ENCODE peak calls at places on chromosome 13, in four cellular contexts. A is mammary epithelial cell, D is neural progenitor cell, H is A673. V is an unnamed sample.

GRCh38 chr13:51833980-51834379 is 11.0 kb downstream of the TMEM272 start:
- DNase-seq in A (no peak), D (no peak), H (no peak), V (no peak)

GRCh38 chr13:42275098-42275471 is 3.1 kb downstream of the AKAP11 start:
- DNase-seq in A (no peak), D (no peak), H (no peak), V (no peak)

GRCh38 chr13:43132228-43132627 is 108.8 kb downstream of the DNAJC15 start:
- DNase-seq in A (peak; percentile 66), D (peak; percentile 74), H (peak; percentile 34), V (peak; percentile 54)

GRCh38 chr13:106205871-106206270 is 329.6 kb downstream of the EFNB2 start:
- DNase-seq in A (no peak), D (no peak), H (no peak), V (no peak)

GRCh38 chr13:99691552-99691951 is 190.3 kb downstream of the TM9SF2 start:
- DNase-seq in A (no peak), D (no peak), H (no peak), V (no peak)

GRCh38 chr13:21984156-21984555 is 313.3 kb downstream of the FGF9 start:
- DNase-seq in A (no peak), D (no peak), H (no peak), V (no peak)

GRCh38 chr13:37755349-37755748 is 114.2 kb downstream of the TRPC4 start:
- DNase-seq in A (no peak), D (no peak), H (no peak), V (no peak)

GRCh38 chr13:76380436-76381065 is 505.7 kb downstream of the KCTD12 start:
- DNase-seq in A (peak; percentile 32), D (no peak), H (no peak), V (peak; percentile 3)

GRCh38 chr13:75639426-75639825 is 3.3 kb downstream of the LMO7 start:
- DNase-seq in A (no peak), D (no peak), H (no peak), V (no peak)

GRCh38 chr13:89375839-89376238 is 1704.7 kb downstream of the SLITRK5 start:
- DNase-seq in A (peak; percentile 32), D (no peak), H (peak; percentile 35), V (peak; percentile 92)

GRCh38 chr13:71685072-71685471 is 181.9 kb downstream of the DACH1 start:
- DNase-seq in A (no peak), D (peak; percentile 65), H (no peak), V (no peak)

GRCh38 chr13:113860051-113860471 is 3.8 kb downstream of the GAS6 start:
- DNase-seq in A (no peak), D (no peak), H (no peak), V (no peak)

GRCh38 chr13:102394158-102395053 is 7.4 kb downstream of the FGF14 start:
- DNase-seq in A (peak; percentile 48), D (peak; percentile 98), H (peak; percentile 97), V (peak; percentile 95)

GRCh38 chr13:107803822-107804495 is 411.4 kb downstream of the LIG4 start:
- DNase-seq in A (no peak), D (no peak), H (no peak), V (no peak)

GRCh38 chr13:60230593-60230992 is 66.9 kb upstream of the DIAPH3 start:
- DNase-seq in A (no peak), D (no peak), H (no peak), V (peak; percentile 9)

GRCh38 chr13:108980237-108980636 is 350.8 kb downstream of the MYO16 start:
- DNase-seq in A (no peak), D (no peak), H (no peak), V (peak; percentile 37)

GRCh38 chr13:109072505-109072904 is 443.1 kb downstream of the MYO16 start:
- DNase-seq in A (no peak), D (no peak), H (no peak), V (no peak)

GRCh38 chr13:73938375-73939070 is 195.7 kb downstream of the KLF12 start:
- DNase-seq in A (peak; percentile 78), D (no peak), H (peak; percentile 74), V (peak; percentile 84)

GRCh38 chr13:36475468-36475867 is 43.2 kb downstream of the CCNA1 start:
- DNase-seq in A (peak; percentile 45), D (peak; percentile 26), H (peak; percentile 84), V (peak; percentile 2)

GRCh38 chr13:52195052-52195837 is 35.8 kb upstream of the NEK3 start:
- DNase-seq in A (peak; percentile 33), D (peak; percentile 20), H (peak; percentile 33), V (peak; percentile 84)

GRCh38 chr13:110520431-110521295 is 40.9 kb downstream of the RAB20 start:
- DNase-seq in A (no peak), D (no peak), H (no peak), V (peak; percentile 94)

GRCh38 chr13:97386832-97387486 is 47.0 kb upstream of the RAP2A start:
- DNase-seq in A (no peak), D (no peak), H (no peak), V (no peak)

GRCh38 chr13:49020940-49021548 is 45.3 kb downstream of the FNDC3A start:
- DNase-seq in A (peak; percentile 62), D (peak; percentile 3), H (peak; percentile 6), V (peak; percentile 46)
- H3K4me1 ChIP-seq in A (peaks cover 33% of the 10 kb centered on the region), D (no peaks in the 10 kb centered on the region), H (no peaks in the 10 kb centered on the region), V (peaks cover 5% of the 10 kb centered on the region)

GRCh38 chr13:44786724-44787123 is 202.5 kb downstream of the NUFIP1 start:
- DNase-seq in A (no peak), D (no peak), H (no peak), V (peak; percentile 63)

GRCh38 chr13:44780586-44781280 is 204.6 kb upstream of the TSC22D1 start:
- DNase-seq in A (no peak), D (no peak), H (no peak), V (no peak)

GRCh38 chr13:44779085-44779484 is 203.0 kb upstream of the TSC22D1 start:
- DNase-seq in A (no peak), D (no peak), H (no peak), V (no peak)

DNA sequence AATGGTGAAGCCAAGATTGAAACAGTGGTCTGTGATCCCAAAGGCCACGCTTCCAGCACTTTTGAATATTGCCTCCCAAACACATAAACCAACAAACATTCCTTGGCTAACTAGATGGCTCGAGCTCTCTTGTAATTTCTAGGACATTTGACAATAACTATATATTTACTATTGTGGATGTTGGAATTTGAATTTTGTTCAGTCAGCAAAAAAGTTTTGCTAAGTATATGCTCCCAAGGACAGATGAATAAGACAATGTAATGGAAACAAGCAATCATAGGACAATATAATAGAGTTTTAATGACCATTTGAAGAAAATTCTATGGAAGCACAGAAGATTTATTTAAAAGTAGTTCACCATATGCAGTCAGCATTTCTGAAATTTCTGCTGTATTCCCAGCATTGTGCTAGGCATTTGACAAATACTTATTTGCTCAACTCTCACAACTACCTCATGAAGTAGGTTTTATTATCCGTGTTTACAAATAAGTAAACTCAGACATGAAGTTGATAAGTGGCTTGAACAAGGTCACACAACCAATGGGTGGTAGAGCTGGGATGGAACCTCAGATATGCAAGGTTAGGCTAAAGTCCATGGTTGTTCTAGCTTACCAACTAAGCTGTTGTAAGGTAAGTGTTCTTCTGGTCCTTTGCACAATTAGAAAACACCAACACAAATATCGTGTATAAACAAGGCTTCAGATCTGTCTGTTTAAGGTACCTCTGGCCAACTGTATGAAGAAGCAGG is 205.1 kb downstream of the NUFIP1 start:
- DNase-seq in A (no peak), D (no peak), H (no peak), V (no peak)
- TF ChIP-seq EZH2 in A (no peak), D (no peak), H (no peak), V (no peak)

DNA sequence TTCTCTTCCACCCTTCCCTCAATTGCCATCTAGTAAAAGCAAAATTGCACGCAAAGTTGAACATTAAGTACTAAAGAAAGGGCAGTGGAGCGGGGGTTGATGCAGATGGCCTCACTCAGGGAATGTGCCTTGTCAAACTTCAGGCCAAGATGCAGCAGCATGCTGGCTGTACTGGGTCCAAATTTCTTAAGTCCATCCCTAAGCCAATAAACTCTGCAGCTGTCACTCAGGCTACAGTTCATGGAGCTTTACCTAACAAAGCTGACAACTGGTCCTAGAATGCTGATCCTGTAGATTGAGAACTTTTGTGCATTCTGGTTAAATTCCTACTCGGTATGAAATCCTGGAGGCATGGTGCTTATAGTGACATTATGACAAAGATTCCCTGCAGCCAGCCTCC is 88.4 kb downstream of the FOXO1 start:
- DNase-seq in A (no peak), D (no peak), H (no peak), V (no peak)
- H3K4me1 ChIP-seq in A (no peaks in the 10 kb centered on the region), D (no peaks in the 10 kb centered on the region), H (no peaks in the 10 kb centered on the region), V (no peaks in the 10 kb centered on the region)

DNA sequence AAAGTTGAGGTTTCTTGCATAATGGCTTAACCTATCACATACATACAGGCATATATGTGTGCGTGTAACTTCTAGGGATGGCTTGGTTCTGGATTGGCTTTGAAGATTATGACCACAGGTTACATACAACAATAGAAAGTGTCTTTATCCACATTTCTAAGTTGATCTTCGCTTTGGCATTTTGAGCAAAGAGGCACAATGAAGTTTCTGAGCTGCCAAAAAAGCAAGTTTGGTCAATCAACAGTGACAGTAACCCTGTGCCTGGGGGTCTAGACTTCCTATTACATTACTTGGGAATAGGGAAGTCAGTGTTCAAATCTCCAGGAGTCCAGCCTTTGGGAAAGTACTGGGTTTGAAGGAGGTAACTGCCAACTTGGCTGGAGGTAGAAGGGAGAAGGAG is 3.1 kb upstream of the SOX1 start:
- DNase-seq in A (no peak), D (no peak), H (no peak), V (no peak)
- TF ChIP-seq EZH2 in A (no peak), D (peak; percentile 22), H (no peak), V (no peak)

GRCh38 chr13:33110713-33111413 is 94.6 kb downstream of the KL start:
- DNase-seq in A (no peak), D (no peak), H (no peak), V (peak; percentile 71)
- H3K4me1 ChIP-seq in A (no peaks in the 10 kb centered on the region), D (no peaks in the 10 kb centered on the region), H (peaks cover 36% of the 10 kb centered on the region), V (peaks cover 47% of the 10 kb centered on the region)

DNA sequence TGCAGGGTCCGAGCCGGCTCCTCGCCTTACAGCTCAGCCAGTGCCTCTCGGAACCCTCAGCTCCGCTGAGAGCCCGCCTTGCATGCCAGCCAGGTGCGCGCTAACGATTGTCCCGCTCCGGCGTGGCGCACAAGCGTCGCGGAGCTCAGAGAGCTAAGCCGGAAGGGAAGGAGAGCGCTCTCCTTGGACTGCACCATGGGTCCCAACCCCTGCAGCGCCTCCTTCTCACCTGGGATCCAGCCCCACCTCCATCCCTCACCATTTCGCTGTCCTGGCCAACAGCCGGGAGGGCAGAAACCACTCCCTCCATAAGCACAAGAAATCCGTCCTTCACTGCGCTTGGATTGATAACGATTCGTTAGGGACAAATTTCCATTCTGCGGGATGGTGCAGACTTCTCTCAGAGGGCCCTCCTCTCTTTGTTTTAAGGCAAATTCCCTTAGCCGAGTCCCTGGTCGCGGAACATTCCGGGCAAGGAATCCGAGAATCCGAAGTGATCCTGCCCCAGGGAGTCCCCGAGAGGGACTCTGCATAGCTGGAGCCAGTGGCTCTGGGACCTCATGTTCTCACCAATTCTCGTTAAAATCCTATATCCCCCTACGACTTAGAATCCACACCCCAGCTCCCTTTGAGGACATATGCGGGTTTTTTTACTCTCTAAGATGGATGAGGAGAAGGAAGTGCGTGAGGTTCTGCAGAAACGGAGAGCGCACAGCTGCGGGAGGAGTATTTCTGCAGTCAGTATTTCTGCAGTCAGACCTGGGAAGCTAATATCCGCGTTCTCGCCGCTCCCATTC is 2.8 kb downstream of the GSX1 start:
- DNase-seq in A (no peak), D (peak; percentile 57), H (no peak), V (no peak)
- TF ChIP-seq EZH2 in A (peak; percentile 13), D (peak; percentile 82), H (peak; percentile 64), V (no peak)